ENCODE peak calls at places on chromosomes 6 and 20, in five cellular contexts. F is IMR-90, T is hepatocyte, R is mesendoderm, I is fibroblast of lung. Y is an unnamed sample.

GRCh38 chr20:61049684-61050083 is 202.4 kb upstream of the CDH4 start:
- DNase-seq in F (no peak), T (no peak), R (no peak), I (no peak), Y (no peak)

GRCh38 chr20:49620364-49621240 is 52.7 kb upstream of the PTGIS start:
- DNase-seq in F (no peak), T (no peak), R (no peak), I (no peak), Y (no peak)

GRCh38 chr6:109381747-109382575 is at the start of gene CD164:
- DNase-seq in F (peak), T (peak), R (peak), I (peak), Y (peak)

GRCh38 chr6:75906871-75907270 is 157.8 kb downstream of the MYO6 start:
- DNase-seq in F (no peak), T (peak), R (no peak), I (no peak), Y (peak)

GRCh38 chr6:152261179-152261578 is 376.0 kb downstream of the SYNE1 start:
- DNase-seq in F (no peak), T (no peak), R (no peak), I (no peak), Y (no peak)

GRCh38 chr6:160042014-160042773 is 73.3 kb downstream of the IGF2R start:
- DNase-seq in F (peak), T (no peak), R (no peak), I (peak), Y (peak)

GRCh38 chr6:152267967-152268845 is 369.0 kb downstream of the SYNE1 start:
- DNase-seq in F (no peak), T (peak), R (peak), I (peak), Y (peak)

GRCh38 chr6:37354526-37355384 is 972 bp downstream of the RNF8 start:
- DNase-seq in F (peak), T (peak), R (peak), I (no peak), Y (peak)

GRCh38 chr6:135546680-135547418 is 49.3 kb upstream of the AHI1 start:
- DNase-seq in F (no peak), T (no peak), R (no peak), I (no peak), Y (no peak)

GRCh38 chr6:151025076-151025475 is 159.6 kb downstream of the MTHFD1L start:
- DNase-seq in F (no peak), T (no peak), R (no peak), I (no peak), Y (no peak)

GRCh38 chr20:46243707-46244628 is 64.3 kb downstream of the CDH22 start:
- DNase-seq in F (peak), T (no peak), R (peak), I (no peak), Y (no peak)

GRCh38 chr20:49846206-49846807 is 33.7 kb downstream of the SLC9A8 start:
- DNase-seq in F (peak), T (peak), R (peak), I (peak), Y (peak)

GRCh38 chr20:62946918-62947317 is 5.6 kb upstream of the SLC17A9 start:
- DNase-seq in F (no peak), T (no peak), R (no peak), I (no peak), Y (no peak)

GRCh38 chr20:41136695-41137411 is 490 bp upstream of the PLCG1 start:
- DNase-seq in F (peak), T (peak), R (peak), I (peak), Y (peak)

GRCh38 chr20:24507182-24507853 is 37.9 kb downstream of the SYNDIG1 start:
- DNase-seq in F (no peak), T (peak), R (peak), I (no peak), Y (no peak)

GRCh38 chr6:119109654-119110325 is 31.3 kb upstream of the FAM184A start:
- DNase-seq in F (no peak), T (no peak), R (no peak), I (no peak), Y (no peak)

GRCh38 chr6:29602564-29603361 is 17.8 kb downstream of the OR2H2 start:
- DNase-seq in F (peak), T (peak), R (peak), I (peak), Y (no peak)

GRCh38 chr20:18628330-18628941 is 40.6 kb downstream of the DTD1 start:
- DNase-seq in F (no peak), T (peak), R (peak), I (no peak), Y (peak)

GRCh38 chr20:19631410-19631809 is 126.6 kb upstream of the RIN2 start:
- DNase-seq in F (no peak), T (no peak), R (no peak), I (peak), Y (no peak)

GRCh38 chr6:145670306-145670705 is 65.0 kb downstream of the EPM2A start:
- DNase-seq in F (no peak), T (no peak), R (no peak), I (peak), Y (no peak)

GRCh38 chr20:57657537-57658446 is 37.6 kb upstream of the ZBP1 start:
- DNase-seq in F (no peak), T (no peak), R (no peak), I (no peak), Y (no peak)

GRCh38 chr6:146857960-146858308 is 259.2 kb downstream of the ADGB start:
- DNase-seq in F (no peak), T (no peak), R (peak), I (no peak), Y (no peak)

GRCh38 chr6:30643656-30644055 is 3.3 kb upstream of the C6orf136 start:
- DNase-seq in F (no peak), T (no peak), R (no peak), I (no peak), Y (no peak)

GRCh38 chr20:5135363-5136012 is 8.7 kb downstream of the CDS2 start:
- DNase-seq in F (no peak), T (no peak), R (peak), I (no peak), Y (no peak)

GRCh38 chr6:163118941-163119340 is 295.6 kb upstream of the QKI start:
- DNase-seq in F (no peak), T (no peak), R (no peak), I (no peak), Y (no peak)

GRCh38 chr6:13733178-13733851 is 21.7 kb upstream of the RANBP9 start:
- DNase-seq in F (peak), T (peak), R (peak), I (peak), Y (peak)

GRCh38 chr6:43634702-43635303 is 837 bp upstream of the MAD2L1BP start:
- DNase-seq in F (no peak), T (no peak), R (no peak), I (no peak), Y (no peak)

GRCh38 chr6:106347219-106347618 is 13.3 kb upstream of the CRYBG1 start:
- DNase-seq in F (no peak), T (no peak), R (no peak), I (no peak), Y (no peak)

GRCh38 chr6:112027942-112028674 is 25.8 kb upstream of the CCN6 start:
- DNase-seq in F (no peak), T (no peak), R (peak), I (no peak), Y (no peak)

GRCh38 chr20:4573564-4574355 is 147.9 kb upstream of the PRND start:
- DNase-seq in F (peak), T (no peak), R (no peak), I (peak), Y (no peak)

DNA sequence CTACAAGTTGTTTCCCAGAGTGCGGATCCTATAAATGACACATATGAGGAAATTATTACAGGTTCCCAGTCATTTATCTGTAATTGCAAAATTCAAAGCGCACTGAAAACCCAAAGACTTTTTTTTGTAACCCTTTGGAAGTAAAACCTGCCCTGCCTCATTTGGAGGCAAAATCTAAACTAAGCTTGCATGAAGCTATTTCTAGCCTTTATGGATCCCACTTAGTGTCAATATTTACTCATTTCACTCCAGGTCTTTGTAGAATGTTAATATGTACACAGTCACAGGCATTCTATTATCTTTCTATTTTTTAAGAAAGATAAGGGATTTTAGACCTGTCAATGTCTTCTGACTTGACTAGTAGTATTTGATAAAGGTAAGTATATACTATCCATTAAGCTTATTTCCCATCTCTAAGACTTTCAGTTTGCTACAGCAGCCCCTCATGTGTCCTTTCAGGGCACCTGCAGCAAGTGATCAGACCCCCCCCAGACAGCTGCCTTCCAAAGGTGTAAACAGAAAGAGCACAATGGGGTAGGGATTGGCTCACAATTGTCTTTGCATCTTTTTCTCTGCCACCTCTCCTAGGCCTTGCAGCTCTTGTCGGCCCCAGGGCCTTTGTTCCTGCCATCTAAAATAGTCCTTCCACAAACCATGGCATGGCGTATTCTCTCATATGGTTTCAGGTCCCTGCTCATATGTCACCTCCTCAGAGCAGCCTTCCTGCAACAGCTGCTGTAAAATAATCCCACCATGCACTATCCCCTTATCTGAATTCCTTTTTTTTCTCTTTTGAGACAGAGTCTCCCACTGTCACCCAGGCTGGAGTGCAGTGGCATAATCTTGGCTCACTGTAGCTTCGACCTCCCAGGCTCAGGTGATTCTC is 1.3 kb upstream of the REPS1 start:
- DNase-seq in F (no peak), T (no peak), R (no peak), I (no peak), Y (no peak)
- H3K4me2 ChIP-seq in F (no peak), T (peak), R (no peak), I (no peak), Y (no peak)

DNA sequence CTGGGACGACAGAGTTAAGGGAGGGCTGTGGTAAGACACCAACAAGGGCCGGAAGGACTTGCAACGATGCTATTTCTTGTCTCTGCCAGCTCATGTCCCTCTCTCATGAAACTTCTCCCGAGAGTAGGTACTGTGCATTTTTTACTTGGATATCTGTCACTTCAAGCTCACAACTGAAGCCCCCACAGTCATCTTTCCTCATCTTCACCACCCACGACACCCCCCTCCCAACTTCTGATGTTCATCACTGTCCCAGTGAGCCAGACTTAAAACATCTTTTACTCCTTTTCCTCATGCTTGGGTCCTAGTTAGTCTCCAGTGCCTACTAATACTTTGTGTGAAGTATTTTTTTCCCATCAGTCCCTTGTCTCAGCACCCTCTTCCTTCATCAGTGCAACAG is 34.6 kb upstream of the SRPK1 start:
- DNase-seq in F (no peak), T (no peak), R (no peak), I (no peak), Y (no peak)
- H3K4me2 ChIP-seq in F (no peak), T (no peak), R (no peak), I (no peak), Y (no peak)

DNA sequence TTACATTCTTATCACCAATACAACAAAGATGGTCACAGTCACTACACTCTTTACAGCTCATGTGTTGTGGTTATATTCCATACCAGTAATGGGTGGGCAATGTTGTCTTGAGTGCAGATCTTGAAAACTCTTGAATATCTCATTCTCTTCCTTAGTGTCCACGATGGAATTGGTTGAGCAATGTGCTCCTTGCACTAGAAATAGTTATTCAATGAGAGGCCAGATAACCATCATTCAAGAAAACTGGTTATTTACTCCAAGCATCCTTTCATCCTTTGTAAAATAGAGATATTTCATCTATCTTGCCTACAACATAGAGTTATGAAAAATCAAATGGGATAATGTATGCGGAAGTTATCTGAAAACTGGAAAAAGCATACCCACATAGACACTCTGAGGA is 215.9 kb downstream of the ARHGAP18 start:
- DNase-seq in F (peak), T (no peak), R (no peak), I (no peak), Y (peak)
- H3K4me2 ChIP-seq in F (no peak), T (no peak), R (no peak), I (no peak), Y (no peak)

GRCh38 chr20:21512634-21513180 is 1.2 kb downstream of the NKX2-2 start:
- DNase-seq in F (no peak), T (no peak), R (no peak), I (no peak), Y (no peak)
- H3K4me2 ChIP-seq in F (peak), T (peak), R (no peak), I (no peak), Y (peak)

DNA sequence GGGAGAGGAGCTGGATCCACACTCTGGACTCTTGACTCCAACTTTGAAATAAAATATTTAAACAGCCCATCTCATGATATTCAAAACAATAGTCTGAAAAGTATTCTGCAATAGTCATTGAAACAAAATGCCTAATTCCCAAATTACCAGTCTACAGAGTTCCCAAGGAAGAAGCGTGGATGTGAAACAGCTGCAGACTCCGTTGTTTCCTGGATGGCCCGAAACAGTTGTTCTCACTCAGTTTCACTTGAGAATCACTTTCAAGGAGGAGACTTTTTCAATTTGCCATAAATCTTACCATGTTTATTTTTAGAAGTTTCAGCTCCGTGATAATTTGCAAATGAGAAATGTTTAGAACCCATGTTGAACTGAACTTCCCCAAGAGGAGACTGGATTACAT is 105.4 kb downstream of the EDN3 start:
- DNase-seq in F (no peak), T (no peak), R (no peak), I (no peak), Y (no peak)
- H3K4me2 ChIP-seq in F (no peak), T (no peak), R (no peak), I (no peak), Y (no peak)

GRCh38 chr6:56668158-56668557 is 25.5 kb upstream of the DST start:
- DNase-seq in F (no peak), T (no peak), R (no peak), I (no peak), Y (no peak)
- H3K4me2 ChIP-seq in F (no peak), T (no peak), R (no peak), I (no peak), Y (no peak)

GRCh38 chr6:149962461-149963211 is 1.1 kb upstream of the ULBP1 start:
- DNase-seq in F (no peak), T (no peak), R (no peak), I (no peak), Y (no peak)
- H3K4me2 ChIP-seq in F (peak), T (peak), R (peak), I (no peak), Y (no peak)

GRCh38 chr6:158024566-158025297 is 43.1 kb downstream of the SYNJ2 start:
- DNase-seq in F (peak), T (peak), R (no peak), I (peak), Y (no peak)
- H3K4me2 ChIP-seq in F (peak), T (no peak), R (no peak), I (no peak), Y (no peak)

DNA sequence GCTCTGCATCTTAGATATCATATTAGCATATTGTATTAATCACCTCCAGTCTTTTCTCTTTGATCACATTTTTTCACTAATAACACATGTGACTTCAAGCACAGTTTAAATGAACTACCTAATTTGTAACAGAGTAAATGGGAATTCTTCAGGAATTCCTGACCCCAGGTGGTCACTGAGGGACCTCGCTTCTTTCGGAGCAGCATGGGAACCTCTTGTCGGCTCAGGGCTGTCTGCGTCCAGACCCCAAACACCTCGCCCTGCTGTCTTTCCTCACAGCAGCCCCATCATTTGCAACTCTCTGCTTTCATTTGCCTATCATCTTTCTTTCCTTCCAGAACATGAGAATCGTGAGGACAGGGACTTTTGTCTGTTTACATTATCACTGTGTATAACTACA is 103.4 kb downstream of the DACT2 start:
- DNase-seq in F (no peak), T (no peak), R (peak), I (no peak), Y (no peak)
- H3K4me2 ChIP-seq in F (no peak), T (no peak), R (no peak), I (no peak), Y (no peak)

GRCh38 chr6:24997186-24997585 is 61.4 kb upstream of the RIPOR2 start:
- DNase-seq in F (no peak), T (no peak), R (no peak), I (no peak), Y (no peak)

GRCh38 chr6:24995270-24995669 is 59.5 kb upstream of the RIPOR2 start:
- DNase-seq in F (no peak), T (no peak), R (no peak), I (no peak), Y (no peak)

GRCh38 chr6:24997905-24998304 is 62.1 kb upstream of the RIPOR2 start:
- DNase-seq in F (no peak), T (no peak), R (no peak), I (no peak), Y (no peak)

GRCh38 chr6:24994812-24995211 is 59.1 kb upstream of the RIPOR2 start:
- DNase-seq in F (no peak), T (no peak), R (no peak), I (no peak), Y (no peak)

GRCh38 chr6:24996145-24996836 is 60.5 kb upstream of the RIPOR2 start:
- DNase-seq in F (no peak), T (no peak), R (no peak), I (no peak), Y (no peak)
- H3K4me2 ChIP-seq in F (no peak), T (no peak), R (no peak), I (no peak), Y (no peak)